ENCODE peak calls at places on chromosomes 13 and 19, in four cellular contexts. B is upper lobe of right lung; L is stimulated activated CD4-positive, alpha-beta T cell treated with anti-CD3 and anti-CD28 coated beads, Interleukin-2, amount 100 ng/mL, for 48 hours; D is nephron progenitor cell. Z is an unnamed sample.

GRCh38 chr13:30448441-30448840 is 17.3 kb downstream of the HMGB1 start:
- DNase-seq in D (no peak), L (no peak), B (no peak), Z (no peak)

GRCh38 chr19:18446811-18447359 is 9.0 kb upstream of the ISYNA1 start:
- DNase-seq in D (no peak), B (no peak), L (no peak), Z (no peak)

GRCh38 chr13:113856716-113857065 is 7.2 kb downstream of the GAS6 start:
- DNase-seq in L (no peak), B (no peak), D (no peak), Z (no peak)

GRCh38 chr13:46160474-46161066 is 21.4 kb downstream of the LCP1 start:
- DNase-seq in D (peak), B (no peak), L (no peak), Z (no peak)

GRCh38 chr19:5957132-5957531 is 20.8 kb downstream of the RANBP3 start:
- DNase-seq in L (no peak), D (no peak), B (no peak), Z (no peak)

GRCh38 chr19:56109216-56109615 is 11.9 kb downstream of the ZNF787 start:
- DNase-seq in L (no peak), B (no peak), D (no peak), Z (no peak)

GRCh38 chr19:35777411-35777841 is 2.1 kb downstream of the ARHGAP33 start:
- DNase-seq in L (no peak), D (no peak), B (no peak), Z (no peak)

GRCh38 chr19:35713904-35714440 is 3.8 kb upstream of the KMT2B start:
- DNase-seq in L (no peak), D (no peak), B (no peak), Z (no peak)

GRCh38 chr13:20170931-20171330 is 10.1 kb upstream of the GJA3 start:
- DNase-seq in B (no peak), L (no peak), D (no peak), Z (no peak)

GRCh38 chr19:10521461-10522216 is 4.4 kb upstream of the S1PR5 start:
- DNase-seq in B (no peak), L (no peak), D (no peak), Z (no peak)

GRCh38 chr13:64723735-64724134 is 2506.4 kb downstream of the PCDH9 start:
- DNase-seq in D (no peak), B (no peak), L (no peak), Z (no peak)

GRCh38 chr19:5130371-5131030 is 161.6 kb downstream of the KDM4B start:
- DNase-seq in L (peak), B (no peak), D (no peak), Z (peak)

GRCh38 chr19:50449236-50449899 is 16.7 kb downstream of the MYBPC2 start:
- DNase-seq in B (no peak), L (no peak), D (no peak), Z (no peak)

GRCh38 chr19:29003641-29004409 is 209.1 kb downstream of the UQCRFS1 start:
- DNase-seq in B (peak), L (no peak), D (no peak), Z (no peak)

GRCh38 chr13:101492251-101492910 is 39.9 kb downstream of the ITGBL1 start:
- DNase-seq in L (no peak), D (no peak), B (no peak), Z (no peak)

GRCh38 chr19:49848938-49849337 is 2.0 kb upstream of the PTOV1 start:
- DNase-seq in B (no peak), D (no peak), L (no peak), Z (no peak)

GRCh38 chr19:11378319-11379189 is 4.1 kb downstream of the SWSAP1 start:
- DNase-seq in D (peak), L (no peak), B (no peak), Z (no peak)

GRCh38 chr13:102040812-102041211 is 361.0 kb downstream of the FGF14 start:
- DNase-seq in L (no peak), B (no peak), D (no peak), Z (no peak)

Z was measured in activated naive CD8-positive, alpha-beta T cell treated with anti-CD3 and anti-CD28 coated beads, Interleukin-2, amount 50 U/mL, for 16 hours.